ENCODE peak calls at places on chromosomes 12 and 14, in nine cellular contexts. One of them, this sample, is unnamed.
A peak's percentile ranks its signal among the peaks of the same experiment; 100 is the strongest.

GRCh38 chr12:6113691-6114475 is 10.6 kb downstream of the VWF start:
- DNase-seq in stomach: no peak
- DNase-seq in cardiac fibroblast: no peak
- DNase-seq in CD8-positive, alpha-beta memory T cell: no peak
- DNase-seq in H7: peak; percentile 15
- DNase-seq in hippocampal formation: no peak
- DNase-seq in activated T-cell treated with anti-CD3 and anti-CD28 coated beads, Interleukin-2, amount 50 U/mL, for 72 hours: no peak
- DNase-seq in thoracic aorta: no peak
- DNase-seq in HTR-8/SVneo: no peak
- DNase-seq in this sample: no peak

GRCh38 chr12:122081108-122081696 is 2.6 kb downstream of the MLXIP start:
- DNase-seq in stomach: no peak
- DNase-seq in cardiac fibroblast: peak; percentile 74
- DNase-seq in CD8-positive, alpha-beta memory T cell: no peak
- DNase-seq in H7: no peak
- DNase-seq in hippocampal formation: no peak
- DNase-seq in activated T-cell treated with anti-CD3 and anti-CD28 coated beads, Interleukin-2, amount 50 U/mL, for 72 hours: peak; percentile 64
- DNase-seq in thoracic aorta: no peak
- DNase-seq in HTR-8/SVneo: no peak
- DNase-seq in this sample: no peak

GRCh38 chr12:123667771-123668170 is 3.1 kb upstream of the TCTN2 start:
- DNase-seq in stomach: no peak
- DNase-seq in cardiac fibroblast: no peak
- DNase-seq in CD8-positive, alpha-beta memory T cell: no peak
- DNase-seq in H7: no peak
- DNase-seq in hippocampal formation: no peak
- DNase-seq in activated T-cell treated with anti-CD3 and anti-CD28 coated beads, Interleukin-2, amount 50 U/mL, for 72 hours: no peak
- DNase-seq in thoracic aorta: no peak
- DNase-seq in HTR-8/SVneo: no peak
- DNase-seq in this sample: no peak

GRCh38 chr12:52617403-52617785 is 965 bp downstream of the KRT73 start:
- DNase-seq in stomach: no peak
- DNase-seq in cardiac fibroblast: no peak
- DNase-seq in CD8-positive, alpha-beta memory T cell: no peak
- DNase-seq in H7: no peak
- DNase-seq in hippocampal formation: no peak
- DNase-seq in activated T-cell treated with anti-CD3 and anti-CD28 coated beads, Interleukin-2, amount 50 U/mL, for 72 hours: no peak
- DNase-seq in thoracic aorta: no peak
- DNase-seq in HTR-8/SVneo: no peak
- DNase-seq in this sample: no peak

GRCh38 chr12:114860969-114861368 is 177.0 kb upstream of the TBX3 start:
- DNase-seq in stomach: no peak
- DNase-seq in cardiac fibroblast: no peak
- DNase-seq in CD8-positive, alpha-beta memory T cell: no peak
- DNase-seq in H7: no peak
- DNase-seq in hippocampal formation: no peak
- DNase-seq in activated T-cell treated with anti-CD3 and anti-CD28 coated beads, Interleukin-2, amount 50 U/mL, for 72 hours: no peak
- DNase-seq in thoracic aorta: no peak
- DNase-seq in HTR-8/SVneo: no peak
- DNase-seq in this sample: no peak

GRCh38 chr12:20798561-20798960 is 11.9 kb upstream of the SLCO1B3 start:
- DNase-seq in stomach: no peak
- DNase-seq in cardiac fibroblast: peak; percentile 53
- DNase-seq in CD8-positive, alpha-beta memory T cell: no peak
- DNase-seq in H7: peak; percentile 10
- DNase-seq in hippocampal formation: peak; percentile 59
- DNase-seq in activated T-cell treated with anti-CD3 and anti-CD28 coated beads, Interleukin-2, amount 50 U/mL, for 72 hours: no peak
- DNase-seq in thoracic aorta: no peak
- DNase-seq in HTR-8/SVneo: no peak
- DNase-seq in this sample: peak; percentile 42

GRCh38 chr12:54891717-54892478 is 37.6 kb downstream of the MUCL1 start:
- DNase-seq in stomach: peak; percentile 64
- DNase-seq in cardiac fibroblast: no peak
- DNase-seq in CD8-positive, alpha-beta memory T cell: no peak
- DNase-seq in H7: no peak
- DNase-seq in hippocampal formation: no peak
- DNase-seq in activated T-cell treated with anti-CD3 and anti-CD28 coated beads, Interleukin-2, amount 50 U/mL, for 72 hours: no peak
- DNase-seq in thoracic aorta: no peak
- DNase-seq in HTR-8/SVneo: no peak
- DNase-seq in this sample: peak; percentile 96

GRCh38 chr12:125271850-125272249 is 206.6 kb downstream of the AACS start:
- DNase-seq in stomach: no peak
- DNase-seq in cardiac fibroblast: no peak
- DNase-seq in CD8-positive, alpha-beta memory T cell: no peak
- DNase-seq in H7: no peak
- DNase-seq in hippocampal formation: no peak
- DNase-seq in activated T-cell treated with anti-CD3 and anti-CD28 coated beads, Interleukin-2, amount 50 U/mL, for 72 hours: no peak
- DNase-seq in thoracic aorta: no peak
- DNase-seq in HTR-8/SVneo: no peak
- DNase-seq in this sample: no peak

GRCh38 chr12:108649126-108649525 is 15.4 kb upstream of the SELPLG start:
- DNase-seq in stomach: no peak
- DNase-seq in cardiac fibroblast: peak; percentile 84
- DNase-seq in CD8-positive, alpha-beta memory T cell: no peak
- DNase-seq in H7: no peak
- DNase-seq in hippocampal formation: no peak
- DNase-seq in activated T-cell treated with anti-CD3 and anti-CD28 coated beads, Interleukin-2, amount 50 U/mL, for 72 hours: no peak
- DNase-seq in thoracic aorta: no peak
- DNase-seq in HTR-8/SVneo: no peak
- DNase-seq in this sample: no peak

GRCh38 chr12:121766290-121767039 is 27.0 kb downstream of the RHOF start:
- DNase-seq in stomach: no peak
- DNase-seq in cardiac fibroblast: no peak
- DNase-seq in CD8-positive, alpha-beta memory T cell: no peak
- DNase-seq in H7: peak; percentile 73
- DNase-seq in hippocampal formation: no peak
- DNase-seq in activated T-cell treated with anti-CD3 and anti-CD28 coated beads, Interleukin-2, amount 50 U/mL, for 72 hours: no peak
- DNase-seq in thoracic aorta: no peak
- DNase-seq in HTR-8/SVneo: no peak
- DNase-seq in this sample: no peak

GRCh38 chr14:32620303-32620702 is 291.2 kb downstream of the AKAP6 start:
- DNase-seq in stomach: no peak
- DNase-seq in cardiac fibroblast: peak; percentile 67
- DNase-seq in CD8-positive, alpha-beta memory T cell: no peak
- DNase-seq in H7: no peak
- DNase-seq in hippocampal formation: no peak
- DNase-seq in activated T-cell treated with anti-CD3 and anti-CD28 coated beads, Interleukin-2, amount 50 U/mL, for 72 hours: no peak
- DNase-seq in thoracic aorta: no peak
- DNase-seq in HTR-8/SVneo: no peak
- DNase-seq in this sample: no peak

GRCh38 chr12:124904306-124905098 is 9.9 kb downstream of the UBC start:
- DNase-seq in stomach: peak; percentile 80
- DNase-seq in cardiac fibroblast: peak; percentile 95
- DNase-seq in CD8-positive, alpha-beta memory T cell: no peak
- DNase-seq in H7: peak; percentile 51
- DNase-seq in hippocampal formation: peak; percentile 75
- DNase-seq in activated T-cell treated with anti-CD3 and anti-CD28 coated beads, Interleukin-2, amount 50 U/mL, for 72 hours: no peak
- DNase-seq in thoracic aorta: peak; percentile 80
- DNase-seq in HTR-8/SVneo: peak; percentile 89
- DNase-seq in this sample: no peak

GRCh38 chr12:42270596-42270995 is 32.5 kb upstream of the YAF2 start:
- DNase-seq in stomach: no peak
- DNase-seq in cardiac fibroblast: no peak
- DNase-seq in CD8-positive, alpha-beta memory T cell: no peak
- DNase-seq in H7: no peak
- DNase-seq in hippocampal formation: no peak
- DNase-seq in activated T-cell treated with anti-CD3 and anti-CD28 coated beads, Interleukin-2, amount 50 U/mL, for 72 hours: no peak
- DNase-seq in thoracic aorta: no peak
- DNase-seq in HTR-8/SVneo: no peak
- DNase-seq in this sample: no peak

GRCh38 chr14:74514471-74514932 is 20.9 kb downstream of the ISCA2 start:
- DNase-seq in stomach: no peak
- DNase-seq in cardiac fibroblast: peak; percentile 70
- DNase-seq in CD8-positive, alpha-beta memory T cell: no peak
- DNase-seq in H7: peak; percentile 48
- DNase-seq in hippocampal formation: no peak
- DNase-seq in activated T-cell treated with anti-CD3 and anti-CD28 coated beads, Interleukin-2, amount 50 U/mL, for 72 hours: no peak
- DNase-seq in thoracic aorta: no peak
- DNase-seq in HTR-8/SVneo: no peak
- DNase-seq in this sample: no peak

GRCh38 chr12:56991319-56991906 is 14.9 kb downstream of the ZBTB39 start:
- DNase-seq in stomach: no peak
- DNase-seq in cardiac fibroblast: no peak
- DNase-seq in CD8-positive, alpha-beta memory T cell: no peak
- DNase-seq in H7: no peak
- DNase-seq in hippocampal formation: peak; percentile 22
- DNase-seq in activated T-cell treated with anti-CD3 and anti-CD28 coated beads, Interleukin-2, amount 50 U/mL, for 72 hours: no peak
- DNase-seq in thoracic aorta: no peak
- DNase-seq in HTR-8/SVneo: no peak
- DNase-seq in this sample: no peak

GRCh38 chr12:50211392-50212070 is 44.4 kb upstream of the CERS5 start:
- DNase-seq in stomach: no peak
- DNase-seq in cardiac fibroblast: peak; percentile 60
- DNase-seq in CD8-positive, alpha-beta memory T cell: no peak
- DNase-seq in H7: no peak
- DNase-seq in hippocampal formation: no peak
- DNase-seq in activated T-cell treated with anti-CD3 and anti-CD28 coated beads, Interleukin-2, amount 50 U/mL, for 72 hours: no peak
- DNase-seq in thoracic aorta: no peak
- DNase-seq in HTR-8/SVneo: no peak
- DNase-seq in this sample: no peak

This sample was measured in NCI-H2081.